ENCODE peak calls at places on chromosomes 11 and 22, in five cellular contexts. J is GM12891, I is HepG2, O is GM12878, D is H1. P is an unnamed sample.

GRCh38 chr22:46036558-46037408 is 59.8 kb upstream of the WNT7B start:
- DNase-seq in O (no peak), D (no peak), J (no peak), I (peak; percentile 65), P (no peak)

GRCh38 chr11:5929571-5929970 is 12.5 kb upstream of the OR56A3 start:
- DNase-seq in D (no peak), I (no peak), O (no peak), J (no peak), P (no peak)

GRCh38 chr11:31689559-31689958 is 121.6 kb downstream of the PAX6 start:
- DNase-seq in I (no peak), D (no peak), J (no peak), O (no peak), P (no peak)

GRCh38 chr22:42565956-42566355 is 12.2 kb downstream of the SERHL2 start:
- DNase-seq in J (no peak), O (no peak), D (no peak), I (no peak), P (no peak)

GRCh38 chr11:124538019-124538418 is 5.4 kb downstream of the OR8B12 start:
- DNase-seq in D (no peak), O (no peak), J (no peak), I (no peak), P (no peak)

GRCh38 chr11:9568854-9569587 is 4.4 kb upstream of the WEE1 start:
- DNase-seq in I (peak; percentile 97), J (no peak), D (no peak), O (no peak), P (no peak)

GRCh38 chr22:17607891-17608521 is 20.5 kb downstream of the ATP6V1E1 start:
- DNase-seq in O (no peak), D (no peak), J (no peak), I (no peak), P (no peak)

GRCh38 chr11:33060271-33060670 is 20.9 kb downstream of the TCP11L1 start:
- DNase-seq in I (no peak), D (no peak), J (no peak), O (no peak), P (no peak)

GRCh38 chr22:32897400-32897799 is 95.9 kb downstream of the TIMP3 start:
- DNase-seq in D (no peak), J (no peak), I (no peak), O (no peak), P (no peak)

GRCh38 chr11:60265373-60266214 is 14.9 kb upstream of the MS4A4A start:
- DNase-seq in O (peak; percentile 44), I (peak; percentile 8), J (no peak), D (no peak), P (no peak)

GRCh38 chr22:32996702-32997101 is 61.5 kb downstream of the SYN3 start:
- DNase-seq in J (no peak), O (no peak), D (no peak), I (no peak), P (no peak)

GRCh38 chr11:35139883-35140282 is 912 bp downstream of the CD44 start:
- DNase-seq in J (no peak), O (no peak), D (no peak), I (no peak), P (no peak)

GRCh38 chr11:116215471-116216113 is 557.2 kb downstream of the BUD13 start:
- DNase-seq in I (no peak), O (no peak), J (no peak), D (no peak), P (no peak)
- TF ChIP-seq TAF1 in I (no peak), O (no peak), J (no peak), D (no peak), P (no peak)

DNA sequence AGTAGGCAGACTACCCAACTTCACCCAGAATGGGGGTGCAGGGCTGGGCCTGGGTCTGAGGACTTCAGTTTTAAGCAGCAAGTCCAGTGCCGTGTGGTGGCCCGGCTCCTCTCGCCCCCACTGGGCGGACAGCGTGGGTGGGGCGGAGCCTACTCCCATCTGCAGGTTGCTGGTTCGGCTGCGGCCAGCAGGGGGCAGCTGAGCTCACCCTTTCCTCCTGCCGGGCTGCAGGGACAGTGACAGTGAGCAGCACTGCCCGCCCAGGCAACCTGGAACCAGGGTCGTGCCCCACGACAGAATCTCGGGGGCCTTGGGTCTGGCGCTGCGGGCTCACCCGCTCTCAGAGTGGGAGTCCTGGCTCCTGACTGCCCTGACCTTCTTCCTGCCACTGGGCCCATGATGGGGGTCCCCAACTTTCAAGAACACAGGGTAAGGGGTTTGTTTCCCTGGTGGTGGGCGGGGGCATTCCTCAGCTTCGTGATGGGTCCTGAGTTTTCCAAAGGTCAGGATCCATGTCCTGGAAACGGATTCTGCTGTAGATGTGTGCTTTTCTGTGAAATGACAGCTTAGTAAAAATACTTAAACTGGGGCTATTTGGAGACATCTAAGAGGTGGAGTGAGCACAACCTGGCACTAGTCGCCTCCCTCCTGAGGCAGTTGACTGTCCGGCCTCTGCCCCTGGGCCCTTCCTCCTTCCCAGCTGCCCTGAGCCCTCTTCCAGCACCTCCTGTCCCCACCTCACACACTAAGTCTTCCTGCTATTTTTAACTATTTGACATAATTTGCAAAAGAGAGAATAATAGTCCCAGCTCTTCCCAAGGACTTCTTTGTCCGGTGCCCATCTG is 6.0 kb upstream of the NEAT1 start:
- DNase-seq in J (peak; percentile 93), I (peak; percentile 77), D (peak; percentile 68), O (no peak), P (peak; percentile 93)
- TF ChIP-seq POLR2A in J (no peak), I (no peak), D (no peak), O (peak; percentile 76), P (peak; percentile 44)

GRCh38 chr22:23036684-23037428 is 33.5 kb upstream of the GNAZ start:
- DNase-seq in O (no peak), D (no peak), I (peak; percentile 70), J (no peak), P (no peak)
- TF ChIP-seq TAF1 in O (no peak), D (no peak), I (no peak), J (no peak), P (no peak)

GRCh38 chr11:67585911-67586310 is 2.3 kb downstream of the GSTP1 start:
- DNase-seq in I (no peak), J (no peak), D (no peak), O (no peak), P (no peak)

GRCh38 chr11:67584881-67585873 is 1.6 kb downstream of the GSTP1 start:
- DNase-seq in D (no peak), I (no peak), O (no peak), J (no peak), P (no peak)

GRCh38 chr11:67583319-67584204 is at the start of gene GSTP1:
- DNase-seq in I (no peak), O (no peak), J (peak; percentile 76), D (peak; percentile 82), P (peak; percentile 79)

GRCh38 chr11:67582026-67582425 is 1.6 kb upstream of the GSTP1 start:
- DNase-seq in I (no peak), J (no peak), D (no peak), O (no peak), P (no peak)

GRCh38 chr11:67584205-67584880 is 731 bp downstream of the GSTP1 start:
- DNase-seq in O (no peak), I (no peak), J (no peak), D (no peak), P (no peak)
- TF ChIP-seq POLR2A in O (peak; percentile 52), I (no peak), J (no peak), D (no peak), P (no peak)

GRCh38 chr11:122062763-122063162 is 53.3 kb downstream of the BLID start:
- DNase-seq in D (no peak), O (no peak), I (no peak), J (no peak), P (no peak)

GRCh38 chr11:122059565-122059964 is 56.5 kb downstream of the BLID start:
- DNase-seq in D (no peak), I (no peak), O (no peak), J (no peak), P (no peak)
- TF ChIP-seq TAF1 in D (no peak), I (no peak), O (no peak), J (no peak), P (no peak)

GRCh38 chr11:95734009-95734572 is 55.5 kb downstream of the FAM76B start:
- DNase-seq in J (no peak), I (no peak), D (no peak), O (no peak), P (no peak)
- TF ChIP-seq POLR2A in J (no peak), I (no peak), D (no peak), O (no peak), P (no peak)

GRCh38 chr11:93715797-93716396 is 25.4 kb downstream of the TAF1D start:
- DNase-seq in I (no peak), J (no peak), O (no peak), D (no peak), P (no peak)

GRCh38 chr11:93718057-93718563 is 23.2 kb downstream of the TAF1D start:
- DNase-seq in J (peak; percentile 12), O (peak; percentile 64), D (no peak), I (no peak), P (peak; percentile 1)

GRCh38 chr11:93720522-93720921 is 20.8 kb downstream of the TAF1D start:
- DNase-seq in D (no peak), J (no peak), I (no peak), O (no peak), P (no peak)

GRCh38 chr11:93719310-93719709 is 22.0 kb downstream of the TAF1D start:
- DNase-seq in D (no peak), J (no peak), O (no peak), I (no peak), P (no peak)

DNA sequence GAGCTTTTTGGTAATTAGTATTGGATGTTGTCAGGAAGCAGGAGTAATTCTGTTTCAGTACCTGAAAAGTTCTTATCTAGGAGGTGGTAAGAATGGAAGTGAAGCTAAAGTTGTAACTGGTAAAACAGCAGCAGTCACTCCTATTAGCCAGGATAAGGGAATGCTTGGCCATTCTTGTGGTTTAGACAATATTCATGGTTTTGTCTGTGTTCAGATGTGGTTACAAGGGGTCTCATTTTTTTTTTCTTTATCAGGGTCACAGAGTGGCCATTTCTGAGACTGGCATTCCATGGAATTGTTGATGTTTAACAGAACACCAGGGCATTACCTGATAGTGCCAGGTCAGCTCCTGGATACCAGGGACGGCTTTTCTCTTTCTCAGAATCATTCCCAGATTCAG is 23.8 kb downstream of the TAF1D start:
- DNase-seq in I (no peak), O (no peak), J (no peak), D (no peak), P (no peak)
- TF ChIP-seq TAF1 in I (no peak), O (no peak), J (no peak), D (no peak), P (no peak)

P was measured in GM12892.